ENCODE peak calls at places on chromosomes 16 and 17, in ten cellular contexts. Z is stimulated activated CD4-positive, alpha-beta T cell treated with anti-CD3 and anti-CD28 coated beads, Interleukin-12 subunit alpha, Interleukin-12 subunit beta, amount 100 ng/mL, for 4 hours; P is stimulated activated CD8-positive, alpha-beta memory T cell treated with anti-CD3 and anti-CD28 coated beads, Interleukin-12 subunit alpha, Interleukin-12 subunit beta, amount 100 ng/mL, for 4 hours; F is activated CD8-positive, alpha-beta T cell treated with anti-CD3 and anti-CD28 coated beads for 36 hours; S is NCI-H2081 treated with DMSO at 0.1 percent for 48 hours; Y is breast epithelium; U is B cell; N is SJSA1; R is iris pigment epithelial cell; L is endodermal cell. E is an unnamed sample.

GRCh38 chr16:4426021-4426684 is 485 bp downstream of the DNAJA3 start:
- DNase-seq in Z (no peak), P (no peak), F (peak; percentile 61), S (no peak), Y (no peak), U (peak; percentile 46), N (no peak), R (peak; percentile 12), L (no peak), E (no peak)

GRCh38 chr16:64428463-64428862 is 693.4 kb downstream of the CDH11 start:
- DNase-seq in Z (no peak), P (no peak), F (no peak), S (no peak), Y (no peak), U (no peak), N (no peak), R (peak; percentile 85), L (no peak), E (peak; percentile 98)

GRCh38 chr17:72338847-72339790 is 218.3 kb downstream of the SOX9 start:
- DNase-seq in Z (no peak), P (no peak), F (no peak), S (no peak), Y (peak; percentile 48), U (no peak), N (peak; percentile 96), R (peak; percentile 95), L (peak; percentile 89), E (peak; percentile 95)

GRCh38 chr17:44221862-44222111 is 2.3 kb upstream of the UBTF start:
- DNase-seq in Z (no peak), P (no peak), F (no peak), S (no peak), Y (no peak), U (no peak), N (no peak), R (no peak), L (peak; percentile 86), E (no peak)

GRCh38 chr17:37813753-37814152 is 68.9 kb upstream of the HNF1B start:
- DNase-seq in Z (no peak), P (no peak), F (no peak), S (no peak), Y (no peak), U (no peak), N (peak; percentile 76), R (peak; percentile 72), L (peak; percentile 79), E (peak; percentile 38)

GRCh38 chr17:18038149-18038850 is 668 bp downstream of the ATPAF2 start:
- DNase-seq in Z (no peak), P (peak; percentile 4), F (peak; percentile 39), S (no peak), Y (no peak), U (peak; percentile 54), N (no peak), R (peak; percentile 24), L (peak; percentile 68), E (no peak)

GRCh38 chr17:40337351-40337750 is 27.2 kb downstream of the GJD3 start:
- DNase-seq in Z (no peak), P (no peak), F (no peak), S (no peak), Y (no peak), U (no peak), N (no peak), R (no peak), L (no peak), E (no peak)

GRCh38 chr16:4937782-4938682 is 1.1 kb upstream of the PPL start:
- DNase-seq in Z (no peak), P (no peak), F (no peak), S (no peak), Y (peak; percentile 88), U (no peak), N (no peak), R (no peak), L (peak; percentile 23), E (no peak)

GRCh38 chr17:46198233-46198632 is 5.0 kb upstream of the KANSL1 start:
- DNase-seq in Z (no peak), P (no peak), F (no peak), S (no peak), Y (no peak), U (no peak), N (no peak), R (no peak), L (no peak), E (no peak)

GRCh38 chr16:10599626-10600025 is 19.2 kb upstream of the EMP2 start:
- DNase-seq in Z (no peak), P (no peak), F (no peak), S (no peak), Y (no peak), U (no peak), N (no peak), R (no peak), L (no peak), E (no peak)

GRCh38 chr16:50193594-50193993 is 40.5 kb downstream of the TENT4B start:
- DNase-seq in Z (no peak), P (no peak), F (no peak), S (no peak), Y (no peak), U (no peak), N (no peak), R (no peak), L (peak; percentile 55), E (no peak)

GRCh38 chr16:13471036-13471435 is 448.9 kb upstream of the ERCC4 start:
- DNase-seq in Z (no peak), P (no peak), F (no peak), S (no peak), Y (no peak), U (no peak), N (no peak), R (no peak), L (peak; percentile 61), E (peak; percentile 43)

GRCh38 chr16:87964049-87964448 is 12.8 kb downstream of the BANP start:
- DNase-seq in Z (no peak), P (no peak), F (no peak), S (no peak), Y (no peak), U (no peak), N (no peak), R (no peak), L (no peak), E (no peak)

GRCh38 chr17:53150101-53150698 is 672.5 kb upstream of the KIF2B start:
- DNase-seq in Z (no peak), P (no peak), F (no peak), S (peak; percentile 22), Y (no peak), U (no peak), N (no peak), R (no peak), L (peak; percentile 42), E (no peak)

GRCh38 chr17:8375738-8376259 is 705 bp downstream of the KRABD2 start:
- DNase-seq in Z (no peak), P (no peak), F (no peak), S (no peak), Y (no peak), U (no peak), N (no peak), R (peak; percentile 21), L (peak; percentile 63), E (no peak)

GRCh38 chr16:11431915-11432465 is 86.7 kb downstream of the RMI2 start:
- DNase-seq in Z (no peak), P (no peak), F (no peak), S (no peak), Y (no peak), U (no peak), N (no peak), R (peak; percentile 15), L (no peak), E (no peak)

GRCh38 chr16:58492735-58493134 is 7.2 kb upstream of the NDRG4 start:
- DNase-seq in Z (no peak), P (no peak), F (no peak), S (no peak), Y (no peak), U (no peak), N (no peak), R (no peak), L (peak; percentile 65), E (no peak)

GRCh38 chr17:63910096-63910495 is 962 bp downstream of the CSHL1 start:
- DNase-seq in Z (no peak), P (no peak), F (no peak), S (no peak), Y (no peak), U (no peak), N (no peak), R (no peak), L (no peak), E (no peak)

GRCh38 chr17:79658811-79659207 is 48.0 kb upstream of the RBFOX3 start:
- DNase-seq in Z (no peak), P (no peak), F (peak; percentile 10), S (no peak), Y (no peak), U (no peak), N (peak; percentile 61), R (peak; percentile 43), L (peak; percentile 86), E (peak; percentile 4)

GRCh38 chr16:85557976-85558589 is 55.0 kb upstream of the GSE1 start:
- DNase-seq in Z (no peak), P (no peak), F (no peak), S (no peak), Y (peak; percentile 56), U (no peak), N (no peak), R (peak; percentile 19), L (peak; percentile 71), E (no peak)

GRCh38 chr16:67648088-67648763 is 3.3 kb downstream of the CARMIL2 start:
- DNase-seq in Z (no peak), P (no peak), F (no peak), S (no peak), Y (no peak), U (no peak), N (no peak), R (no peak), L (peak; percentile 75), E (no peak)

GRCh38 chr17:78026381-78026780 is 67.9 kb downstream of the TNRC6C start:
- DNase-seq in Z (no peak), P (no peak), F (no peak), S (no peak), Y (no peak), U (no peak), N (no peak), R (peak; percentile 23), L (no peak), E (no peak)

GRCh38 chr16:6558133-6558532 is 774.5 kb upstream of the RBFOX1 start:
- DNase-seq in Z (no peak), P (no peak), F (no peak), S (no peak), Y (no peak), U (no peak), N (no peak), R (no peak), L (peak; percentile 90), E (no peak)

GRCh38 chr16:71520550-71520949 is 5.7 kb upstream of the CHST4 start:
- DNase-seq in Z (no peak), P (no peak), F (no peak), S (no peak), Y (no peak), U (no peak), N (no peak), R (no peak), L (no peak), E (no peak)

GRCh38 chr17:57986841-57987581 is 1.0 kb downstream of the VEZF1 start:
- DNase-seq in Z (peak; percentile 34), P (peak; percentile 19), F (peak; percentile 74), S (no peak), Y (peak; percentile 43), U (no peak), N (peak; percentile 91), R (peak; percentile 87), L (peak; percentile 85), E (peak; percentile 75)

GRCh38 chr16:73703891-73704290 is 592.7 kb upstream of the PSMD7 start:
- DNase-seq in Z (no peak), P (no peak), F (no peak), S (no peak), Y (no peak), U (no peak), N (no peak), R (no peak), L (no peak), E (no peak)

GRCh38 chr17:60506312-60506711 is 19.7 kb downstream of the APPBP2 start:
- DNase-seq in Z (no peak), P (no peak), F (no peak), S (no peak), Y (no peak), U (no peak), N (no peak), R (peak; percentile 94), L (no peak), E (peak; percentile 81)

GRCh38 chr16:24418729-24419128 is 120.6 kb upstream of the RBBP6 start:
- DNase-seq in Z (no peak), P (no peak), F (no peak), S (no peak), Y (no peak), U (no peak), N (no peak), R (no peak), L (peak; percentile 37), E (no peak)

E was measured in LHCN-M2.